ENCODE peak calls at places on chromosomes 6 and 20, in eight cellular contexts. One of them, this sample, is unnamed. For H3K9me3, the result is how much of the 10 kb centered on the place peaks cover.

GRCh38 chr6:98574991-98575390 is 259.4 kb upstream of the POU3F2 start:
- DNase-seq in psoas muscle: no peak
- DNase-seq in neural progenitor cell: no peak
- DNase-seq in pancreas: no peak
- DNase-seq in DND-41: no peak
- DNase-seq in IMR-90: no peak
- DNase-seq in hepatocyte: peak
- DNase-seq in ovary: no peak
- DNase-seq in this sample: no peak

GRCh38 chr6:169640347-169640972 is 61.4 kb downstream of the WDR27 start:
- DNase-seq in psoas muscle: no peak
- DNase-seq in hepatocyte: no peak
- DNase-seq in IMR-90: peak
- DNase-seq in neural progenitor cell: no peak
- DNase-seq in pancreas: no peak
- DNase-seq in DND-41: no peak
- DNase-seq in ovary: no peak
- DNase-seq in this sample: no peak

GRCh38 chr20:13995841-13996240 is 525 bp downstream of the MACROD2 start:
- DNase-seq in DND-41: no peak
- DNase-seq in neural progenitor cell: peak
- DNase-seq in ovary: peak
- DNase-seq in hepatocyte: peak
- DNase-seq in psoas muscle: peak
- DNase-seq in IMR-90: no peak
- DNase-seq in pancreas: peak
- DNase-seq in this sample: no peak

GRCh38 chr20:63530788-63531160 is 6.4 kb downstream of the PTK6 start:
- DNase-seq in ovary: no peak
- DNase-seq in hepatocyte: peak
- DNase-seq in pancreas: no peak
- DNase-seq in IMR-90: no peak
- DNase-seq in DND-41: no peak
- DNase-seq in neural progenitor cell: peak
- DNase-seq in psoas muscle: no peak
- DNase-seq in this sample: no peak

GRCh38 chr6:82363368-82364086 is at the start of gene TPBG:
- DNase-seq in neural progenitor cell: peak
- DNase-seq in DND-41: no peak
- DNase-seq in hepatocyte: peak
- DNase-seq in pancreas: peak
- DNase-seq in psoas muscle: peak
- DNase-seq in ovary: peak
- DNase-seq in IMR-90: peak
- DNase-seq in this sample: no peak

GRCh38 chr6:138001750-138002349 is 105.4 kb downstream of the PERP start:
- DNase-seq in DND-41: peak
- DNase-seq in psoas muscle: peak
- DNase-seq in ovary: no peak
- DNase-seq in IMR-90: peak
- DNase-seq in neural progenitor cell: peak
- DNase-seq in pancreas: peak
- DNase-seq in hepatocyte: peak
- DNase-seq in this sample: peak

GRCh38 chr20:34368547-34368946 is 5.5 kb downstream of the ITCH start:
- DNase-seq in IMR-90: no peak
- DNase-seq in pancreas: no peak
- DNase-seq in neural progenitor cell: no peak
- DNase-seq in hepatocyte: peak
- DNase-seq in psoas muscle: no peak
- DNase-seq in ovary: no peak
- DNase-seq in DND-41: no peak
- DNase-seq in this sample: no peak

GRCh38 chr6:82712826-82713225 is 349.2 kb downstream of the TPBG start:
- DNase-seq in neural progenitor cell: no peak
- DNase-seq in DND-41: no peak
- DNase-seq in psoas muscle: no peak
- DNase-seq in IMR-90: no peak
- DNase-seq in ovary: no peak
- DNase-seq in hepatocyte: no peak
- DNase-seq in pancreas: no peak
- DNase-seq in this sample: no peak

GRCh38 chr6:129893513-129894098 is 32.5 kb upstream of the TMEM244 start:
- DNase-seq in pancreas: no peak
- DNase-seq in neural progenitor cell: no peak
- DNase-seq in ovary: no peak
- DNase-seq in hepatocyte: peak
- DNase-seq in psoas muscle: no peak
- DNase-seq in IMR-90: peak
- DNase-seq in DND-41: no peak
- DNase-seq in this sample: no peak

GRCh38 chr6:97392735-97393134 is 109.7 kb upstream of the MMS22L start:
- DNase-seq in DND-41: no peak
- DNase-seq in IMR-90: no peak
- DNase-seq in neural progenitor cell: no peak
- DNase-seq in pancreas: no peak
- DNase-seq in hepatocyte: no peak
- DNase-seq in ovary: no peak
- DNase-seq in psoas muscle: no peak
- DNase-seq in this sample: no peak

GRCh38 chr6:33164665-33165373 is 27.4 kb downstream of the COL11A2 start:
- DNase-seq in pancreas: no peak
- DNase-seq in ovary: no peak
- DNase-seq in psoas muscle: no peak
- DNase-seq in DND-41: no peak
- DNase-seq in IMR-90: no peak
- DNase-seq in hepatocyte: no peak
- DNase-seq in neural progenitor cell: no peak
- DNase-seq in this sample: no peak

GRCh38 chr6:127967708-127968107 is 66.8 kb upstream of the THEMIS start:
- DNase-seq in DND-41: peak
- DNase-seq in hepatocyte: no peak
- DNase-seq in ovary: no peak
- DNase-seq in neural progenitor cell: no peak
- DNase-seq in psoas muscle: no peak
- DNase-seq in IMR-90: no peak
- DNase-seq in pancreas: no peak
- DNase-seq in this sample: no peak

GRCh38 chr6:161215193-161215592 is 58.7 kb downstream of the AGPAT4 start:
- DNase-seq in ovary: no peak
- DNase-seq in hepatocyte: peak
- DNase-seq in IMR-90: peak
- DNase-seq in DND-41: no peak
- DNase-seq in neural progenitor cell: no peak
- DNase-seq in pancreas: no peak
- DNase-seq in psoas muscle: no peak
- DNase-seq in this sample: no peak

GRCh38 chr6:161218222-161218621 is 55.6 kb downstream of the AGPAT4 start:
- DNase-seq in hepatocyte: no peak
- DNase-seq in neural progenitor cell: no peak
- DNase-seq in pancreas: no peak
- DNase-seq in psoas muscle: no peak
- DNase-seq in IMR-90: no peak
- DNase-seq in DND-41: no peak
- DNase-seq in ovary: no peak
- DNase-seq in this sample: no peak

GRCh38 chr6:161215876-161216615 is 57.8 kb downstream of the AGPAT4 start:
- DNase-seq in DND-41: no peak
- DNase-seq in ovary: no peak
- DNase-seq in IMR-90: peak
- DNase-seq in neural progenitor cell: no peak
- DNase-seq in psoas muscle: no peak
- DNase-seq in hepatocyte: no peak
- DNase-seq in pancreas: no peak
- DNase-seq in this sample: no peak

GRCh38 chr6:161217631-161218030 is 56.2 kb downstream of the AGPAT4 start:
- DNase-seq in DND-41: no peak
- DNase-seq in psoas muscle: no peak
- DNase-seq in pancreas: no peak
- DNase-seq in neural progenitor cell: no peak
- DNase-seq in IMR-90: no peak
- DNase-seq in ovary: no peak
- DNase-seq in hepatocyte: no peak
- DNase-seq in this sample: no peak

DNA sequence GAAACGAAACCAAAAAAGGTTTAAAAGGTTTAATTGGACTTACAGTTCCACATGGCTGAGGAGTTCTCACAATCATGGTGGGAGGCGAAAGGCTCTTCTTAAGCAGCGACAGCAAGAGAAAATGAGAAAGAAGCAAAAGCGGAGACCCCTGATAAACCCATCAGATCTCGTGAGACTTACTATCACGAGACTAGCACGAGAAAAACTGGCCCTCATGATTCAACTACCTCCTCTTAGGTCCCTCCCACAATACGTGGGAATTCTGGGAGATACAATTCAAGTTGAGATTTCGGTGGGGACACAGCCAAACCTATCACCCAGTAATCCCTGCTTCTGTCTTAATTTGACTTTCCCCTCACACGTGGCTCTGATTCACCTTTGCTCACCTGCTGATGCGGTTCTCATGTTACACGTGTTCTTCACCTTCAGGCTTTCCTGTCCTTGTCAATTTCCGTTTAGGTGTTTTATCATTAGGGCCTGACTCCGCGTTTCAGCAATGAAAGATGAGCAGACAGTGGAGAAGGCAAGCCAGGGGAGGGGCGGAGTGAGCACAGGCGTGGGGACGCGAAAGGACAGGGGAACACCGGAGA is 57.1 kb downstream of the AGPAT4 start:
- DNase-seq in ovary: no peak
- DNase-seq in pancreas: no peak
- DNase-seq in IMR-90: no peak
- DNase-seq in DND-41: no peak
- DNase-seq in psoas muscle: no peak
- DNase-seq in neural progenitor cell: no peak
- DNase-seq in hepatocyte: no peak
- DNase-seq in this sample: no peak
- H3K9me3 ChIP-seq in ovary: under half
- H3K9me3 ChIP-seq in pancreas: under half
- H3K9me3 ChIP-seq in IMR-90: under half
- H3K9me3 ChIP-seq in DND-41: under half
- H3K9me3 ChIP-seq in psoas muscle: under half
- H3K9me3 ChIP-seq in neural progenitor cell: under half
- H3K9me3 ChIP-seq in hepatocyte: under half
- H3K9me3 ChIP-seq in this sample: under half

GRCh38 chr6:149044394-149044965 is 273.0 kb upstream of the TAB2 start:
- DNase-seq in neural progenitor cell: no peak
- DNase-seq in psoas muscle: no peak
- DNase-seq in ovary: no peak
- DNase-seq in hepatocyte: no peak
- DNase-seq in IMR-90: no peak
- DNase-seq in pancreas: no peak
- DNase-seq in DND-41: no peak
- DNase-seq in this sample: no peak

GRCh38 chr6:149045404-149045803 is 272.1 kb upstream of the TAB2 start:
- DNase-seq in pancreas: no peak
- DNase-seq in IMR-90: no peak
- DNase-seq in DND-41: peak
- DNase-seq in ovary: no peak
- DNase-seq in hepatocyte: no peak
- DNase-seq in psoas muscle: no peak
- DNase-seq in neural progenitor cell: peak
- DNase-seq in this sample: no peak

GRCh38 chr6:149046164-149046821 is 271.2 kb upstream of the TAB2 start:
- DNase-seq in IMR-90: no peak
- DNase-seq in psoas muscle: no peak
- DNase-seq in DND-41: no peak
- DNase-seq in neural progenitor cell: no peak
- DNase-seq in pancreas: no peak
- DNase-seq in hepatocyte: no peak
- DNase-seq in ovary: no peak
- DNase-seq in this sample: no peak

GRCh38 chr6:149041953-149042352 is 275.6 kb upstream of the TAB2 start:
- DNase-seq in IMR-90: no peak
- DNase-seq in pancreas: no peak
- DNase-seq in ovary: no peak
- DNase-seq in psoas muscle: no peak
- DNase-seq in DND-41: no peak
- DNase-seq in hepatocyte: no peak
- DNase-seq in neural progenitor cell: no peak
- DNase-seq in this sample: no peak

GRCh38 chr6:149043476-149044130 is 273.9 kb upstream of the TAB2 start:
- DNase-seq in DND-41: peak
- DNase-seq in hepatocyte: peak
- DNase-seq in pancreas: no peak
- DNase-seq in neural progenitor cell: peak
- DNase-seq in psoas muscle: no peak
- DNase-seq in ovary: no peak
- DNase-seq in IMR-90: no peak
- DNase-seq in this sample: no peak
- TF ChIP-seq CTCF in DND-41: peak
- TF ChIP-seq CTCF in hepatocyte: peak
- TF ChIP-seq CTCF in pancreas: no peak
- TF ChIP-seq CTCF in neural progenitor cell: peak
- TF ChIP-seq CTCF in psoas muscle: no peak
- TF ChIP-seq CTCF in ovary: no peak
- TF ChIP-seq CTCF in IMR-90: peak
- TF ChIP-seq CTCF in this sample: no peak

DNA sequence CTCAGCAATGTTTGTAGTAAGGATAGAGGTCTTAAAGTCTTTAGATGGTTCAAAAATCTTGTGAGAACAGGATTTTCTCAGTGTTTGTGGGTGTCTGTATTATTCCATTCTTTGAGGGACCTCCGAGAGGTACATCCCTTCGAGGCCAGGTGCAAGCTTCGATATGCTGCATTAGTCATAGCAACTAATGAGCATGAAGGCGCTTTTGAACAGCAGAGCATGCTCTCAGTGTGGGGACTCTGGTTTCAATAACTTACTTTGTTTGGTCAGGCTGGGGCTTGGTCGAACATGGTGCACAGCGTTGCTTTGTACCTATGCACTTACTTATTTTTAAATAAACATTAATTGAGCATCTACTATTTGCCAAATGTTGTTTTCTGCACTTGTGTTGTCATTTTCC is 297.9 kb downstream of the CLIC5 start:
- DNase-seq in pancreas: no peak
- DNase-seq in psoas muscle: no peak
- DNase-seq in IMR-90: no peak
- DNase-seq in ovary: no peak
- DNase-seq in neural progenitor cell: no peak
- DNase-seq in hepatocyte: no peak
- DNase-seq in DND-41: no peak
- DNase-seq in this sample: no peak
- H3K9me3 ChIP-seq in pancreas: under half
- H3K9me3 ChIP-seq in psoas muscle: under half
- H3K9me3 ChIP-seq in IMR-90: under half
- H3K9me3 ChIP-seq in ovary: under half
- H3K9me3 ChIP-seq in neural progenitor cell: under half
- H3K9me3 ChIP-seq in hepatocyte: under half
- H3K9me3 ChIP-seq in DND-41: under half
- H3K9me3 ChIP-seq in this sample: under half

DNA sequence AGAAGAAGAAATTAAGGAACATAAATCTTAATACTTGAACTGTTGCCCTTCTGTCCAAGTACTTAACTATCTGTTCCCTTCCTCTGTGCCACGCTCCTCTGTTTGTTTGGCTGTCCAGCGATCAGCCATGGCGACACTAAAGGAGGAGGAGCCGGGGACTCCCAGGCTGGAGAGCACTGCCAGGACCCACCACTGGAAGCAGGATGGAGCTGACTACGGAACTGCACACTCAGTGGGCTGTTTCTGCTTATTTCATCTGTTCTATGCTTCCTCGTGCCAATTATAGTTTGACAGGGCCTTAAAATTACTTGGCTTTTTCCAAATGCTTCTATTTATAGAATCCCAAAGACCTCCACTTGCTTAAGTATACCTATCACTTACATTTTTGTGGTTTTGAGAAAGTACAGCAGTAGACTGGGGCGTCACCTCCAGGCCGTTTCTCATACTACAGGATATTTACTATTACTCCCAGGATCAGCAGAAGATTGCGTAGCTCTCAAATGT is 17.1 kb downstream of the IRF4 start:
- DNase-seq in DND-41: no peak
- DNase-seq in hepatocyte: peak
- DNase-seq in IMR-90: peak
- DNase-seq in pancreas: peak
- DNase-seq in ovary: no peak
- DNase-seq in neural progenitor cell: peak
- DNase-seq in psoas muscle: peak
- DNase-seq in this sample: no peak
- TF ChIP-seq CTCF in DND-41: peak
- TF ChIP-seq CTCF in hepatocyte: peak
- TF ChIP-seq CTCF in IMR-90: peak
- TF ChIP-seq CTCF in pancreas: no peak
- TF ChIP-seq CTCF in ovary: no peak
- TF ChIP-seq CTCF in neural progenitor cell: peak
- TF ChIP-seq CTCF in psoas muscle: peak
- TF ChIP-seq CTCF in this sample: no peak

This sample was measured in CD4-positive, alpha-beta T cell.